ENCODE peak calls at places on chromosomes 4 and X, in six cellular contexts. I, R, H, J, Z and B are unnamed samples.

GRCh38 chrX:135328421-135329005 is 19.2 kb downstream of the ETDC start:
- DNase-seq in I (peak; percentile 65), R (no peak), H (no peak), J (no peak), Z (no peak), B (no peak)

GRCh38 chr4:951186-951585 is 18.9 kb downstream of the TMEM175 start:
- DNase-seq in I (no peak), R (no peak), H (no peak), J (peak; percentile 29), Z (no peak), B (no peak)

GRCh38 chr4:37440519-37440900 is 196.0 kb downstream of the NWD2 start:
- DNase-seq in I (no peak), R (no peak), H (no peak), J (no peak), Z (no peak), B (no peak)

GRCh38 chr4:83011779-83012630 is 1.4 kb upstream of the LIN54 start:
- DNase-seq in I (peak; percentile 24), R (peak; percentile 13), H (peak; percentile 49), J (peak; percentile 63), Z (no peak), B (peak; percentile 7)

GRCh38 chr4:92182736-92183407 is 120.9 kb upstream of the GRID2 start:
- DNase-seq in I (no peak), R (no peak), H (no peak), J (peak; percentile 37), Z (no peak), B (no peak)

GRCh38 chr4:25253072-25253447 is 19.2 kb downstream of the PI4K2B start:
- DNase-seq in I (peak; percentile 2), R (no peak), H (peak; percentile 4), J (no peak), Z (no peak), B (no peak)

GRCh38 chr4:4200624-4201023 is 26.1 kb downstream of the OTOP1 start:
- DNase-seq in I (no peak), R (no peak), H (peak; percentile 17), J (no peak), Z (no peak), B (no peak)

GRCh38 chr4:184279496-184280082 is 61.9 kb upstream of the ENPP6 start:
- DNase-seq in I (no peak), R (no peak), H (no peak), J (no peak), Z (no peak), B (no peak)

GRCh38 chr4:6953751-6954380 is 44.2 kb downstream of the TBC1D14 start:
- DNase-seq in I (peak; percentile 81), R (no peak), H (no peak), J (peak; percentile 89), Z (no peak), B (no peak)

GRCh38 chr4:124694306-124694705 is 18.2 kb downstream of the ANKRD50 start:
- DNase-seq in I (no peak), R (no peak), H (no peak), J (no peak), Z (no peak), B (no peak)

GRCh38 chr4:891747-892146 is 40.4 kb downstream of the GAK start:
- DNase-seq in I (peak; percentile 12), R (no peak), H (peak; percentile 6), J (no peak), Z (no peak), B (no peak)

GRCh38 chrX:151019837-151020236 is 36.7 kb downstream of the HMGB3 start:
- DNase-seq in I (peak; percentile 10), R (no peak), H (peak; percentile 63), J (no peak), Z (no peak), B (no peak)